ENCODE peak calls at places on chromosomes 1 and 21, in eight cellular contexts. Q is upper lobe of right lung, X is kidney epithelial cell, F is Panc1, U is IMR-90, H is dorsolateral prefrontal cortex, Y is AG04450, C is cardiac muscle cell. A is an unnamed sample.
A peak's percentile ranks its signal among the peaks of the same experiment; 100 is the strongest.

GRCh38 chr1:39183503-39184353 is 20.8 kb upstream of the MACF1 start:
- DNase-seq in H (peak; percentile 51), Y (no peak), U (peak; percentile 74), X (peak; percentile 95), Q (peak; percentile 76), F (peak; percentile 96), C (no peak), A (no peak)

GRCh38 chr1:97252076-97252475 is 530.5 kb downstream of the PTBP2 start:
- DNase-seq in H (no peak), F (no peak), X (no peak), C (no peak), U (peak; percentile 81), Y (no peak), Q (no peak), A (no peak)

GRCh38 chr1:209202826-209203439 is 380.6 kb upstream of the CAMK1G start:
- DNase-seq in F (peak; percentile 5), Q (no peak), C (peak; percentile 58), H (no peak), Y (peak; percentile 27), X (peak; percentile 12), U (peak; percentile 64), A (no peak)

GRCh38 chr1:102858695-102859094 is 249.6 kb downstream of the COL11A1 start:
- DNase-seq in C (no peak), X (no peak), Y (no peak), U (peak; percentile 31), H (no peak), Q (no peak), F (no peak), A (no peak)

GRCh38 chr21:45323487-45324380 is 36.0 kb upstream of the POFUT2 start:
- DNase-seq in C (no peak), Y (no peak), F (no peak), X (no peak), Q (peak; percentile 56), H (no peak), U (peak; percentile 39), A (no peak)

GRCh38 chr1:101142244-101142643 is 94.6 kb upstream of the S1PR1 start:
- DNase-seq in X (no peak), Y (no peak), C (no peak), Q (no peak), F (no peak), H (no peak), U (no peak), A (no peak)

GRCh38 chr1:156781585-156782186 is 14.4 kb downstream of the PRCC start:
- DNase-seq in H (no peak), C (no peak), X (peak; percentile 42), U (peak; percentile 67), Q (no peak), Y (no peak), F (no peak), A (no peak)

GRCh38 chr1:196393742-196394141 is 214.5 kb downstream of the KCNT2 start:
- DNase-seq in F (no peak), U (peak; percentile 41), Y (no peak), Q (no peak), C (no peak), X (no peak), H (peak; percentile 4), A (peak; percentile 25)

GRCh38 chr1:7940745-7941436 is at the start of gene TNFRSF9:
- DNase-seq in U (peak; percentile 54), X (no peak), Q (peak; percentile 68), F (no peak), H (no peak), C (no peak), Y (no peak), A (no peak)

GRCh38 chr1:185479781-185480180 is 162.7 kb upstream of the IVNS1ABP start:
- DNase-seq in F (no peak), H (no peak), U (no peak), Q (no peak), Y (no peak), C (no peak), X (no peak), A (no peak)

GRCh38 chr1:57633055-57633454 is 209.2 kb upstream of the DAB1 start:
- DNase-seq in Y (no peak), X (no peak), Q (no peak), U (no peak), H (no peak), C (no peak), F (no peak), A (no peak)

GRCh38 chr1:84972377-84972987 is 24.4 kb downstream of the MCOLN2 start:
- DNase-seq in F (no peak), U (no peak), Q (no peak), Y (no peak), C (no peak), X (no peak), H (no peak), A (no peak)

GRCh38 chr1:101410048-101410878 is 173.4 kb downstream of the S1PR1 start:
- DNase-seq in Q (no peak), U (no peak), Y (no peak), X (no peak), F (no peak), C (no peak), H (no peak), A (no peak)

GRCh38 chr1:110112656-110113055 is 413 bp downstream of the UBL4B start:
- DNase-seq in F (no peak), H (no peak), U (no peak), C (no peak), X (no peak), Y (no peak), Q (no peak), A (no peak)

GRCh38 chr1:64983110-64983509 is 16.8 kb upstream of the JAK1 start:
- DNase-seq in U (peak; percentile 71), F (no peak), Q (no peak), Y (no peak), H (no peak), C (peak; percentile 12), X (peak; percentile 73), A (no peak)

GRCh38 chr1:201582977-201583376 is 44.0 kb downstream of the NAV1 start:
- DNase-seq in Y (no peak), F (no peak), C (no peak), H (no peak), U (no peak), X (no peak), Q (peak; percentile 43), A (no peak)

GRCh38 chr21:33149166-33149565 is 79.2 kb downstream of the OLIG1 start:
- DNase-seq in X (no peak), Y (no peak), H (no peak), Q (no peak), C (no peak), F (no peak), U (no peak), A (no peak)

GRCh38 chr1:34268311-34269042 is 91.8 kb downstream of the C1orf94 start:
- DNase-seq in X (no peak), Y (no peak), Q (no peak), C (no peak), H (peak; percentile 38), F (no peak), U (peak; percentile 4), A (no peak)

GRCh38 chr1:235407419-235407818 is 40.2 kb downstream of the TBCE start:
- DNase-seq in Q (no peak), F (no peak), C (no peak), H (no peak), Y (no peak), X (no peak), U (no peak), A (no peak)

GRCh38 chr21:42599962-42600361 is 53.5 kb upstream of the PDE9A start:
- DNase-seq in Y (no peak), U (no peak), H (no peak), F (no peak), C (no peak), X (no peak), Q (peak; percentile 50), A (no peak)

GRCh38 chr21:42598159-42598735 is 55.2 kb upstream of the PDE9A start:
- DNase-seq in X (no peak), U (no peak), H (no peak), C (no peak), Y (no peak), Q (no peak), F (no peak), A (no peak)

GRCh38 chr21:42597487-42598158 is 55.8 kb upstream of the PDE9A start:
- DNase-seq in Q (no peak), F (no peak), Y (no peak), U (no peak), X (no peak), H (no peak), C (no peak), A (no peak)

GRCh38 chr21:42601656-42602055 is 51.8 kb upstream of the PDE9A start:
- DNase-seq in F (no peak), X (no peak), C (no peak), U (no peak), Q (peak; percentile 30), H (no peak), Y (no peak), A (no peak)

DNA sequence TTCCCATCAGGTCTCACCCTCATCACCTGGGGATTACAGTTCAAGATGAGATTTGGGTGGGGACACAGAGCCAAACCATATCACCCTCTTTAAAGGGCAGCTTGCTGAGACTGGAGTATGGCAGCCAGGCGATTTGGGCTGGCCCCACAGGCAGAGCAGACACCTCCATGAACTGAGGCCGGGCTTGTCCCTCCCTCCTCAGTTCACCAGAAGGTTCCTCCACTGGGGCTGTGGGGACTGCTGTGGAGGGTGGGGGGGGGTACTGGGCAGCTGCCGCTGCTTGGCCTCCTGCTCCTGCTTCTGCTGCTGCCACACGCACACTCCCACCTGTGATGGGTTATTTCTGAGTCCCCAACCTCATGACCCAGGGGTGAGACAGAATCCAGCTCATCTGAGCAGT is 53.9 kb upstream of the PDE9A start:
- DNase-seq in X (no peak), Y (no peak), H (no peak), C (no peak), U (no peak), F (no peak), Q (peak; percentile 25), A (no peak)
- H3K27me3 ChIP-seq in X (peaks cover 10% of the 10 kb centered on the region), Y (peaks cover 2% of the 10 kb centered on the region), H (no peaks in the 10 kb centered on the region), C (no peaks in the 10 kb centered on the region), U (peaks cover 15% of the 10 kb centered on the region), F (no peaks in the 10 kb centered on the region), Q (no peaks in the 10 kb centered on the region), A (peaks cover 7% of the 10 kb centered on the region)

GRCh38 chr21:42227909-42228708 is 9.2 kb downstream of the ABCG1 start:
- DNase-seq in F (no peak), H (peak; percentile 55), X (peak; percentile 60), C (no peak), Y (peak; percentile 32), U (peak; percentile 91), Q (peak; percentile 91), A (peak; percentile 90)
- TF ChIP-seq CTCF in F (no peak), H (no peak), X (no peak), C (no peak), Y (no peak), U (no peak), Q (no peak), A (no peak)

DNA sequence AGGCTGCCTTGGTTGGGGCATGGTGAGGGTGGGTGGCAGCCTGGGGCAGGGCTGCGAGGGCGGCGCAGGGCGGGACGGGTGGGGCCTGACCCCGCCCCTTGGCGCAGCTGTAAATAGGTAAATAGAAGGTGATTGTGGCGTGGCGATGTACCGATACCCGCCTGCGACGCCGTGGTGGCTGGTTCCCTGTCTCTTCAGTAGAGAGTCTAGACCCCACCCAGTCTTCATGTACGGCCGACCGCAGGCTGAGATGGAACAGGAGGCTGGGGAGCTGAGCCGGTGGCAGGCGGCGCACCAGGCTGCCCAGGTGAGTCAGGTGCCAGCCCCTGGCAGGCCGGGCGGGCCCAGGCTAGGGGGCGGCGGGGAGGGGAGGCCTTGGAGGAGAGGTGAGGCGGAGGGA is at the start of gene KLF17:
- DNase-seq in Y (no peak), C (no peak), Q (no peak), F (no peak), X (no peak), U (no peak), H (no peak), A (no peak)
- H3K27me3 ChIP-seq in Y (no peaks in the 10 kb centered on the region), C (no peaks in the 10 kb centered on the region), Q (no peaks in the 10 kb centered on the region), F (no peaks in the 10 kb centered on the region), X (no peaks in the 10 kb centered on the region), U (peaks cover 11% of the 10 kb centered on the region), H (no peaks in the 10 kb centered on the region), A (peaks cover 3% of the 10 kb centered on the region)

GRCh38 chr1:207181838-207182237 is 77.8 kb downstream of the C4BPA start:
- DNase-seq in C (no peak), H (no peak), X (no peak), Y (no peak), Q (no peak), U (no peak), F (no peak), A (no peak)
- TF ChIP-seq CTCF in C (peak; percentile 19), H (no peak), X (peak; percentile 23), Y (peak; percentile 14), Q (no peak), U (peak; percentile 13), F (peak; percentile 9), A (peak; percentile 46)

A was measured in heart right ventricle.